ENCODE peak calls at places on chromosomes 3 and 15, in eight cellular contexts. One of them, this sample, is unnamed.

GRCh38 chr15:29322407-29322806 is 52.8 kb upstream of the NSMCE3 start:
- DNase-seq in mesothelial cell of epicardium: no peak
- DNase-seq in right atrium auricular region: no peak
- DNase-seq in HL-60: no peak
- DNase-seq in PC-3: no peak
- DNase-seq in kidney epithelial cell: no peak
- DNase-seq in T-helper 1 cell: no peak
- DNase-seq in adrenal gland: no peak
- DNase-seq in this sample: no peak

GRCh38 chr3:124532071-124532470 is 198.2 kb upstream of the UMPS start:
- DNase-seq in PC-3: no peak
- DNase-seq in right atrium auricular region: no peak
- DNase-seq in HL-60: no peak
- DNase-seq in mesothelial cell of epicardium: no peak
- DNase-seq in adrenal gland: no peak
- DNase-seq in kidney epithelial cell: no peak
- DNase-seq in T-helper 1 cell: no peak
- DNase-seq in this sample: no peak

GRCh38 chr15:74982183-74982582 is 13.2 kb upstream of the SCAMP5 start:
- DNase-seq in adrenal gland: no peak
- DNase-seq in mesothelial cell of epicardium: no peak
- DNase-seq in kidney epithelial cell: no peak
- DNase-seq in HL-60: no peak
- DNase-seq in PC-3: no peak
- DNase-seq in T-helper 1 cell: no peak
- DNase-seq in right atrium auricular region: no peak
- DNase-seq in this sample: no peak

GRCh38 chr3:43686700-43687498 is 3.8 kb upstream of the ABHD5 start:
- DNase-seq in HL-60: no peak
- DNase-seq in PC-3: no peak
- DNase-seq in adrenal gland: peak
- DNase-seq in mesothelial cell of epicardium: no peak
- DNase-seq in right atrium auricular region: no peak
- DNase-seq in T-helper 1 cell: no peak
- DNase-seq in kidney epithelial cell: no peak
- DNase-seq in this sample: no peak

GRCh38 chr3:79937567-79937966 is 169.8 kb upstream of the ROBO1 start:
- DNase-seq in kidney epithelial cell: peak
- DNase-seq in mesothelial cell of epicardium: no peak
- DNase-seq in HL-60: no peak
- DNase-seq in T-helper 1 cell: no peak
- DNase-seq in adrenal gland: no peak
- DNase-seq in right atrium auricular region: no peak
- DNase-seq in PC-3: peak
- DNase-seq in this sample: no peak

GRCh38 chr3:185878920-185879319 is 54.1 kb upstream of the IGF2BP2 start:
- DNase-seq in kidney epithelial cell: peak
- DNase-seq in T-helper 1 cell: no peak
- DNase-seq in HL-60: no peak
- DNase-seq in mesothelial cell of epicardium: no peak
- DNase-seq in right atrium auricular region: no peak
- DNase-seq in adrenal gland: no peak
- DNase-seq in PC-3: peak
- DNase-seq in this sample: no peak

GRCh38 chr3:89252865-89253264 is 145.4 kb downstream of the EPHA3 start:
- DNase-seq in right atrium auricular region: no peak
- DNase-seq in T-helper 1 cell: no peak
- DNase-seq in HL-60: no peak
- DNase-seq in mesothelial cell of epicardium: no peak
- DNase-seq in kidney epithelial cell: no peak
- DNase-seq in adrenal gland: no peak
- DNase-seq in PC-3: peak
- DNase-seq in this sample: no peak

GRCh38 chr3:12962292-12962691 is 110.9 kb downstream of the IQSEC1 start:
- DNase-seq in adrenal gland: no peak
- DNase-seq in PC-3: no peak
- DNase-seq in kidney epithelial cell: no peak
- DNase-seq in right atrium auricular region: no peak
- DNase-seq in mesothelial cell of epicardium: no peak
- DNase-seq in HL-60: no peak
- DNase-seq in T-helper 1 cell: no peak
- DNase-seq in this sample: no peak

GRCh38 chr3:125375950-125376679 is 990 bp upstream of the ZNF148 start:
- DNase-seq in HL-60: no peak
- DNase-seq in kidney epithelial cell: no peak
- DNase-seq in mesothelial cell of epicardium: no peak
- DNase-seq in right atrium auricular region: no peak
- DNase-seq in T-helper 1 cell: no peak
- DNase-seq in PC-3: peak
- DNase-seq in adrenal gland: no peak
- DNase-seq in this sample: no peak

GRCh38 chr15:51077565-51078153 is 17.0 kb downstream of the TNFAIP8L3 start:
- DNase-seq in T-helper 1 cell: peak
- DNase-seq in right atrium auricular region: peak
- DNase-seq in mesothelial cell of epicardium: no peak
- DNase-seq in kidney epithelial cell: no peak
- DNase-seq in HL-60: no peak
- DNase-seq in PC-3: no peak
- DNase-seq in adrenal gland: peak
- DNase-seq in this sample: peak

GRCh38 chr3:33645060-33645841 is 72.8 kb downstream of the CLASP2 start:
- DNase-seq in PC-3: no peak
- DNase-seq in HL-60: no peak
- DNase-seq in kidney epithelial cell: no peak
- DNase-seq in T-helper 1 cell: peak
- DNase-seq in adrenal gland: peak
- DNase-seq in mesothelial cell of epicardium: no peak
- DNase-seq in right atrium auricular region: no peak
- DNase-seq in this sample: peak

GRCh38 chr3:71076361-71076997 is 507.0 kb downstream of the FOXP1 start:
- DNase-seq in PC-3: no peak
- DNase-seq in T-helper 1 cell: no peak
- DNase-seq in kidney epithelial cell: no peak
- DNase-seq in right atrium auricular region: no peak
- DNase-seq in adrenal gland: no peak
- DNase-seq in HL-60: no peak
- DNase-seq in mesothelial cell of epicardium: no peak
- DNase-seq in this sample: no peak

GRCh38 chr3:151443583-151443982 is 17.3 kb downstream of the IGSF10 start:
- DNase-seq in T-helper 1 cell: no peak
- DNase-seq in PC-3: no peak
- DNase-seq in HL-60: no peak
- DNase-seq in kidney epithelial cell: no peak
- DNase-seq in mesothelial cell of epicardium: no peak
- DNase-seq in right atrium auricular region: no peak
- DNase-seq in adrenal gland: no peak
- DNase-seq in this sample: no peak

GRCh38 chr3:170037463-170038433 is at the start of gene GPR160:
- DNase-seq in T-helper 1 cell: peak
- DNase-seq in HL-60: peak
- DNase-seq in kidney epithelial cell: no peak
- DNase-seq in right atrium auricular region: no peak
- DNase-seq in adrenal gland: peak
- DNase-seq in PC-3: peak
- DNase-seq in mesothelial cell of epicardium: peak
- DNase-seq in this sample: peak

GRCh38 chr15:31346367-31347066 is 19.9 kb downstream of the KLF13 start:
- DNase-seq in PC-3: no peak
- DNase-seq in adrenal gland: no peak
- DNase-seq in kidney epithelial cell: no peak
- DNase-seq in mesothelial cell of epicardium: no peak
- DNase-seq in HL-60: no peak
- DNase-seq in T-helper 1 cell: no peak
- DNase-seq in right atrium auricular region: no peak
- DNase-seq in this sample: no peak

GRCh38 chr3:196789773-196790419 is 50.2 kb downstream of the PAK2 start:
- DNase-seq in PC-3: peak
- DNase-seq in HL-60: no peak
- DNase-seq in mesothelial cell of epicardium: no peak
- DNase-seq in kidney epithelial cell: no peak
- DNase-seq in adrenal gland: no peak
- DNase-seq in right atrium auricular region: no peak
- DNase-seq in T-helper 1 cell: no peak
- DNase-seq in this sample: no peak

GRCh38 chr15:70266412-70267089 is 168.8 kb upstream of the TLE3 start:
- DNase-seq in kidney epithelial cell: no peak
- DNase-seq in HL-60: peak
- DNase-seq in adrenal gland: peak
- DNase-seq in T-helper 1 cell: no peak
- DNase-seq in mesothelial cell of epicardium: no peak
- DNase-seq in right atrium auricular region: peak
- DNase-seq in PC-3: no peak
- DNase-seq in this sample: peak

GRCh38 chr3:108012304-108012703 is 78.5 kb downstream of the CD47 start:
- DNase-seq in mesothelial cell of epicardium: no peak
- DNase-seq in T-helper 1 cell: no peak
- DNase-seq in adrenal gland: no peak
- DNase-seq in HL-60: no peak
- DNase-seq in right atrium auricular region: no peak
- DNase-seq in PC-3: no peak
- DNase-seq in kidney epithelial cell: no peak
- DNase-seq in this sample: no peak

GRCh38 chr3:127476936-127477335 is 113.6 kb downstream of the TPRA1 start:
- DNase-seq in right atrium auricular region: no peak
- DNase-seq in T-helper 1 cell: no peak
- DNase-seq in kidney epithelial cell: no peak
- DNase-seq in mesothelial cell of epicardium: no peak
- DNase-seq in HL-60: no peak
- DNase-seq in PC-3: no peak
- DNase-seq in adrenal gland: no peak
- DNase-seq in this sample: no peak

GRCh38 chr15:63599401-63600000 is 2.3 kb downstream of the FBXL22 start:
- DNase-seq in T-helper 1 cell: peak
- DNase-seq in PC-3: peak
- DNase-seq in mesothelial cell of epicardium: no peak
- DNase-seq in right atrium auricular region: no peak
- DNase-seq in kidney epithelial cell: no peak
- DNase-seq in adrenal gland: peak
- DNase-seq in HL-60: peak
- DNase-seq in this sample: peak

GRCh38 chr3:179410317-179410716 is 41.0 kb downstream of the GNB4 start:
- DNase-seq in T-helper 1 cell: no peak
- DNase-seq in PC-3: peak
- DNase-seq in kidney epithelial cell: no peak
- DNase-seq in adrenal gland: no peak
- DNase-seq in right atrium auricular region: no peak
- DNase-seq in HL-60: no peak
- DNase-seq in mesothelial cell of epicardium: no peak
- DNase-seq in this sample: no peak

GRCh38 chr15:48063411-48063985 is 57.3 kb upstream of the SLC24A5 start:
- DNase-seq in PC-3: no peak
- DNase-seq in mesothelial cell of epicardium: no peak
- DNase-seq in HL-60: no peak
- DNase-seq in right atrium auricular region: no peak
- DNase-seq in T-helper 1 cell: no peak
- DNase-seq in kidney epithelial cell: no peak
- DNase-seq in adrenal gland: no peak
- DNase-seq in this sample: no peak

GRCh38 chr3:38327335-38328009 is 19.1 kb upstream of the XYLB start:
- DNase-seq in adrenal gland: no peak
- DNase-seq in HL-60: no peak
- DNase-seq in right atrium auricular region: no peak
- DNase-seq in PC-3: peak
- DNase-seq in T-helper 1 cell: no peak
- DNase-seq in kidney epithelial cell: peak
- DNase-seq in mesothelial cell of epicardium: no peak
- DNase-seq in this sample: no peak

GRCh38 chr3:42501681-42502428 is 588 bp upstream of the VIPR1 start:
- DNase-seq in PC-3: peak
- DNase-seq in T-helper 1 cell: peak
- DNase-seq in mesothelial cell of epicardium: peak
- DNase-seq in adrenal gland: peak
- DNase-seq in right atrium auricular region: peak
- DNase-seq in kidney epithelial cell: no peak
- DNase-seq in HL-60: peak
- DNase-seq in this sample: no peak

GRCh38 chr3:53941945-53942344 is 50.3 kb upstream of the SELENOK start:
- DNase-seq in T-helper 1 cell: no peak
- DNase-seq in kidney epithelial cell: no peak
- DNase-seq in right atrium auricular region: no peak
- DNase-seq in adrenal gland: no peak
- DNase-seq in mesothelial cell of epicardium: no peak
- DNase-seq in PC-3: no peak
- DNase-seq in HL-60: no peak
- DNase-seq in this sample: no peak

GRCh38 chr15:71342658-71343057 is 227.4 kb downstream of the THSD4 start:
- DNase-seq in kidney epithelial cell: no peak
- DNase-seq in HL-60: no peak
- DNase-seq in T-helper 1 cell: no peak
- DNase-seq in PC-3: no peak
- DNase-seq in right atrium auricular region: no peak
- DNase-seq in adrenal gland: no peak
- DNase-seq in mesothelial cell of epicardium: no peak
- DNase-seq in this sample: no peak

GRCh38 chr3:43279532-43279931 is 6.8 kb upstream of the SNRK start:
- DNase-seq in HL-60: no peak
- DNase-seq in T-helper 1 cell: no peak
- DNase-seq in adrenal gland: no peak
- DNase-seq in PC-3: no peak
- DNase-seq in kidney epithelial cell: no peak
- DNase-seq in mesothelial cell of epicardium: no peak
- DNase-seq in right atrium auricular region: no peak
- DNase-seq in this sample: no peak

GRCh38 chr3:184472723-184473419 is 88.7 kb upstream of the EPHB3 start:
- DNase-seq in mesothelial cell of epicardium: no peak
- DNase-seq in T-helper 1 cell: no peak
- DNase-seq in HL-60: peak
- DNase-seq in kidney epithelial cell: no peak
- DNase-seq in right atrium auricular region: peak
- DNase-seq in adrenal gland: peak
- DNase-seq in PC-3: no peak
- DNase-seq in this sample: peak

GRCh38 chr3:131081224-131081623 is 54.5 kb downstream of the NEK11 start:
- DNase-seq in right atrium auricular region: no peak
- DNase-seq in PC-3: no peak
- DNase-seq in HL-60: no peak
- DNase-seq in T-helper 1 cell: no peak
- DNase-seq in adrenal gland: no peak
- DNase-seq in kidney epithelial cell: no peak
- DNase-seq in mesothelial cell of epicardium: no peak
- DNase-seq in this sample: no peak

GRCh38 chr15:34993877-34994276 is 5.8 kb upstream of the ZNF770 start:
- DNase-seq in HL-60: no peak
- DNase-seq in mesothelial cell of epicardium: no peak
- DNase-seq in right atrium auricular region: no peak
- DNase-seq in T-helper 1 cell: no peak
- DNase-seq in PC-3: no peak
- DNase-seq in adrenal gland: no peak
- DNase-seq in kidney epithelial cell: no peak
- DNase-seq in this sample: no peak

GRCh38 chr15:88403461-88403860 is 63.7 kb downstream of the MRPL46 start:
- DNase-seq in adrenal gland: no peak
- DNase-seq in mesothelial cell of epicardium: peak
- DNase-seq in PC-3: no peak
- DNase-seq in T-helper 1 cell: no peak
- DNase-seq in HL-60: no peak
- DNase-seq in right atrium auricular region: no peak
- DNase-seq in kidney epithelial cell: no peak
- DNase-seq in this sample: no peak

GRCh38 chr3:14806641-14807263 is 12.0 kb upstream of the FGD5 start:
- DNase-seq in right atrium auricular region: no peak
- DNase-seq in kidney epithelial cell: no peak
- DNase-seq in mesothelial cell of epicardium: no peak
- DNase-seq in PC-3: peak
- DNase-seq in T-helper 1 cell: no peak
- DNase-seq in HL-60: peak
- DNase-seq in adrenal gland: no peak
- DNase-seq in this sample: no peak

GRCh38 chr15:48806151-48806550 is 4.7 kb downstream of the CEP152 start:
- DNase-seq in mesothelial cell of epicardium: no peak
- DNase-seq in right atrium auricular region: no peak
- DNase-seq in PC-3: no peak
- DNase-seq in T-helper 1 cell: no peak
- DNase-seq in kidney epithelial cell: no peak
- DNase-seq in HL-60: no peak
- DNase-seq in adrenal gland: no peak
- DNase-seq in this sample: no peak

This sample was measured in pons.